ENCODE peak calls at places on chromosomes 4 and X, in nine cellular contexts. N is uterus, I is pancreas, Z is suprapubic skin, E is left lung, Q is cardiac muscle cell, M is cardiac fibroblast, G is glutamatergic neuron, O is WERI-Rb-1. T is an unnamed sample.
A peak's percentile ranks its signal among the peaks of the same experiment; 100 is the strongest.

GRCh38 chr4:76732246-76732645 is 165.7 kb downstream of the SOWAHB start:
- DNase-seq in O (peak; percentile 25), E (no peak), G (no peak), M (no peak), I (no peak), Z (no peak), N (no peak), Q (no peak), T (no peak)

GRCh38 chrX:20620301-20620700 is 353.6 kb upstream of the RPS6KA3 start:
- DNase-seq in N (no peak), Z (no peak), Q (no peak), O (no peak), E (no peak), G (no peak), I (no peak), M (no peak), T (no peak)

GRCh38 chr4:43224591-43224990 is 332.1 kb downstream of the GRXCR1 start:
- DNase-seq in O (no peak), Q (no peak), G (no peak), N (no peak), E (no peak), I (no peak), M (peak; percentile 32), Z (no peak), T (no peak)

GRCh38 chr4:97819314-97819713 is 324.0 kb downstream of the STPG2 start:
- DNase-seq in M (no peak), G (no peak), E (no peak), I (no peak), O (no peak), Q (no peak), Z (no peak), N (no peak), T (no peak)

GRCh38 chrX:132443736-132444135 is 45.1 kb downstream of the MBNL3 start:
- DNase-seq in M (peak; percentile 9), N (no peak), G (no peak), O (no peak), Q (no peak), E (no peak), Z (no peak), I (no peak), T (no peak)

GRCh38 chr4:48153791-48154550 is 19.9 kb upstream of the TXK start:
- DNase-seq in Q (no peak), N (no peak), E (no peak), G (no peak), I (no peak), O (no peak), Z (no peak), M (no peak), T (no peak)

GRCh38 chrX:38804481-38805293 is 3.4 kb downstream of the MID1IP1 start:
- DNase-seq in G (peak; percentile 34), Q (peak; percentile 55), E (peak; percentile 38), O (peak; percentile 35), Z (peak; percentile 67), N (peak; percentile 20), I (peak; percentile 47), M (peak; percentile 36), T (peak; percentile 42)

GRCh38 chr4:138037716-138038115 is 204.4 kb downstream of the SLC7A11 start:
- DNase-seq in Z (no peak), N (no peak), E (no peak), M (peak; percentile 55), I (no peak), G (no peak), Q (no peak), O (no peak), T (no peak)

GRCh38 chr4:10582059-10582686 is 102.4 kb downstream of the CLNK start:
- DNase-seq in O (peak; percentile 43), G (peak; percentile 48), N (no peak), I (peak; percentile 39), E (no peak), Z (no peak), M (peak; percentile 73), Q (peak; percentile 60), T (no peak)

GRCh38 chrX:47217852-47218279 is 615 bp upstream of the CDK16 start:
- DNase-seq in O (peak; percentile 99), E (peak; percentile 99), I (peak; percentile 99), N (peak; percentile 100), Q (peak; percentile 100), Z (peak; percentile 99), M (peak; percentile 99), G (peak; percentile 89), T (peak; percentile 97)

GRCh38 chr4:159002950-159003349 is 99.9 kb upstream of the RAPGEF2 start:
- DNase-seq in M (peak; percentile 81), N (no peak), E (no peak), O (no peak), I (no peak), Z (no peak), Q (no peak), G (no peak), T (no peak)

GRCh38 chrX:123993326-123993725 is 31.8 kb downstream of the STAG2 start:
- DNase-seq in Q (no peak), O (no peak), G (no peak), I (no peak), N (no peak), Z (no peak), E (no peak), M (peak; percentile 49), T (no peak)

GRCh38 chrX:4706961-4707360 is 993.5 kb upstream of the PRKX start:
- DNase-seq in G (no peak), M (no peak), Z (no peak), Q (no peak), I (no peak), N (no peak), E (no peak), O (no peak), T (no peak)

GRCh38 chr4:40750461-40751258 is 905 bp downstream of the NSUN7 start:
- DNase-seq in Q (peak; percentile 29), N (no peak), I (no peak), E (no peak), Z (no peak), M (peak; percentile 5), O (no peak), G (peak; percentile 15), T (peak; percentile 56)

GRCh38 chrX:97405031-97405685 is 521.5 kb downstream of the RPA4 start:
- DNase-seq in G (no peak), Q (no peak), Z (no peak), O (no peak), E (no peak), M (peak; percentile 39), N (no peak), I (no peak), T (no peak)

GRCh38 chr4:174882317-174882992 is 35.7 kb upstream of the ADAM29 start:
- DNase-seq in I (no peak), M (no peak), O (no peak), E (no peak), Q (no peak), N (no peak), Z (no peak), G (no peak), T (no peak)

GRCh38 chr4:143362392-143363046 is 25.8 kb downstream of the GAB1 start:
- DNase-seq in M (no peak), Z (no peak), G (no peak), O (no peak), N (no peak), E (no peak), I (no peak), Q (no peak), T (no peak)

GRCh38 chrX:129876734-129877395 is 29.1 kb upstream of the UTP14A start:
- DNase-seq in G (no peak), I (no peak), Q (no peak), M (peak; percentile 10), O (peak; percentile 62), Z (no peak), N (no peak), E (no peak), T (no peak)

GRCh38 chrX:1239681-1240142 is 27.3 kb upstream of the CRLF2 start:
- DNase-seq in Q (no peak), M (no peak), N (peak; percentile 22), G (no peak), O (no peak), I (peak; percentile 9), Z (peak; percentile 85), E (peak; percentile 90), T (no peak)

GRCh38 chrX:40096395-40097091 is 1.2 kb downstream of the BCOR start:
- DNase-seq in N (peak; percentile 58), Q (peak; percentile 66), M (peak; percentile 57), I (peak; percentile 53), O (no peak), E (peak; percentile 63), Z (no peak), G (peak; percentile 44), T (no peak)
- TF ChIP-seq CTCF in N (no peak), Q (no peak), M (no peak), I (no peak), O (no peak), E (no peak), Z (no peak), G (no peak), T (no peak)

GRCh38 chrX:106035064-106035463 is 3.5 kb downstream of the SERPINA7 start:
- DNase-seq in N (no peak), O (no peak), G (no peak), Z (no peak), E (no peak), I (no peak), M (peak; percentile 1), Q (peak; percentile 21), T (no peak)
- TF ChIP-seq CTCF in N (no peak), O (peak; percentile 43), G (peak; percentile 38), Z (no peak), E (no peak), I (no peak), M (no peak), Q (peak; percentile 42), T (no peak)

GRCh38 chrX:126137899-126138298 is 28.2 kb downstream of the DCAF12L2 start:
- DNase-seq in O (no peak), Q (no peak), Z (no peak), E (no peak), M (no peak), I (no peak), G (no peak), N (no peak), T (no peak)
- TF ChIP-seq CTCF in O (peak; percentile 53), Q (no peak), Z (no peak), E (no peak), M (no peak), I (no peak), G (peak; percentile 40), N (no peak), T (no peak)

GRCh38 chr4:161252520-161253141 is 911.2 kb downstream of the FSTL5 start:
- DNase-seq in O (peak; percentile 42), I (no peak), G (no peak), N (no peak), M (peak; percentile 2), Q (peak; percentile 37), E (no peak), Z (no peak), T (no peak)

GRCh38 chr4:161249779-161250440 is 913.9 kb downstream of the FSTL5 start:
- DNase-seq in M (no peak), N (no peak), I (no peak), Z (no peak), E (no peak), Q (no peak), G (no peak), O (no peak), T (no peak)

GRCh38 chr4:161256172-161256571 is 907.6 kb downstream of the FSTL5 start:
- DNase-seq in O (no peak), N (no peak), Q (no peak), Z (no peak), I (no peak), G (no peak), E (no peak), M (no peak), T (no peak)

GRCh38 chr4:161256716-161257115 is 907.1 kb downstream of the FSTL5 start:
- DNase-seq in N (no peak), Z (no peak), E (no peak), G (no peak), I (no peak), M (no peak), Q (no peak), O (peak; percentile 56), T (no peak)

GRCh38 chr4:161254375-161254774 is 909.4 kb downstream of the FSTL5 start:
- DNase-seq in Q (no peak), G (no peak), O (no peak), M (no peak), I (no peak), Z (no peak), E (no peak), N (no peak), T (no peak)
- TF ChIP-seq CTCF in Q (no peak), G (no peak), O (peak; percentile 44), M (no peak), I (no peak), Z (no peak), E (no peak), N (no peak), T (no peak)